ENCODE peak calls at places on chromosomes 7 and 10, in six cellular contexts. P is SK-N-SH, M is GM23248, E is neural progenitor cell, G is GM23338, Y is MM.1S. U is an unnamed sample.

GRCh38 chr10:34666008-34666700 is 148.9 kb downstream of the PARD3 start:
- DNase-seq in M (peak; percentile 96), G (peak; percentile 65), E (peak; percentile 62), Y (peak; percentile 85), P (peak; percentile 30), U (peak; percentile 84)

GRCh38 chr7:140923358-140924006 is 1.2 kb downstream of the BRAF start:
- DNase-seq in E (peak; percentile 35), G (peak; percentile 27), Y (no peak), P (peak; percentile 42), M (peak; percentile 53), U (peak; percentile 17)

GRCh38 chr10:52903397-52903938 is 130.9 kb upstream of the MBL2 start:
- DNase-seq in Y (no peak), G (peak; percentile 64), M (no peak), E (peak; percentile 30), P (no peak), U (no peak)

GRCh38 chr10:129466703-129467345 is at the start of gene MGMT:
- DNase-seq in P (peak; percentile 99), E (peak; percentile 96), G (peak; percentile 97), Y (peak; percentile 82), M (peak; percentile 94), U (peak; percentile 47)

GRCh38 chr7:45188736-45189135 is 31.1 kb downstream of the RAMP3 start:
- DNase-seq in Y (no peak), E (no peak), P (no peak), M (no peak), G (no peak), U (no peak)

GRCh38 chr10:8060010-8060703 is 5.7 kb downstream of the GATA3 start:
- DNase-seq in M (peak; percentile 27), G (peak; percentile 45), P (no peak), E (peak; percentile 76), Y (peak; percentile 71), U (no peak)

GRCh38 chr10:70362357-70362756 is 20.1 kb downstream of the LRRC20 start:
- DNase-seq in P (no peak), G (no peak), Y (no peak), E (no peak), M (no peak), U (no peak)

GRCh38 chr7:70317356-70317755 is 719.1 kb downstream of the AUTS2 start:
- DNase-seq in M (peak; percentile 39), P (no peak), G (no peak), Y (no peak), E (no peak), U (no peak)

GRCh38 chr7:129438281-129438838 is 4.1 kb downstream of the STRIP2 start:
- DNase-seq in G (no peak), E (no peak), P (no peak), Y (no peak), M (no peak), U (no peak)

GRCh38 chr10:44426247-44427034 is 41.5 kb upstream of the CXCL12 start:
- DNase-seq in G (no peak), P (no peak), E (no peak), M (no peak), Y (no peak), U (no peak)

GRCh38 chr7:144812379-144813283 is 23.2 kb downstream of the TPK1 start:
- DNase-seq in E (no peak), P (no peak), M (no peak), G (no peak), Y (peak; percentile 79), U (peak; percentile 3)

GRCh38 chr7:90552521-90552920 is 43.6 kb upstream of the CDK14 start:
- DNase-seq in Y (no peak), E (no peak), M (peak; percentile 38), P (no peak), G (no peak), U (no peak)

GRCh38 chr7:140454657-140455015 is 24.7 kb downstream of the MKRN1 start:
- DNase-seq in M (no peak), P (no peak), G (no peak), Y (no peak), E (no peak), U (no peak)

GRCh38 chr7:155954550-155955366 is 142.5 kb upstream of the SHH start:
- DNase-seq in Y (no peak), G (no peak), M (no peak), E (no peak), P (no peak), U (no peak)

GRCh38 chr7:41709621-41710020 is 6.7 kb upstream of the INHBA start:
- DNase-seq in P (no peak), Y (no peak), G (no peak), M (peak; percentile 99), E (no peak), U (no peak)

GRCh38 chr7:73738612-73739386 is at the start of gene ABHD11:
- DNase-seq in G (peak; percentile 97), P (peak; percentile 100), M (peak; percentile 99), E (peak; percentile 97), Y (peak; percentile 98), U (peak; percentile 89)

GRCh38 chr10:126630225-126630624 is 40.3 kb downstream of the C10orf90 start:
- DNase-seq in P (no peak), G (no peak), E (no peak), Y (no peak), M (no peak), U (no peak)

GRCh38 chr7:29091722-29092121 is 54.6 kb downstream of the CPVL start:
- DNase-seq in G (peak; percentile 38), Y (peak; percentile 65), P (no peak), E (peak; percentile 11), M (peak; percentile 37), U (no peak)

GRCh38 chr10:47024399-47025252 is 113.4 kb downstream of the PTPN20 start:
- DNase-seq in P (peak; percentile 83), E (peak; percentile 82), Y (peak; percentile 71), G (peak; percentile 82), M (peak; percentile 61), U (peak; percentile 81)

GRCh38 chr10:3774814-3775670 is 10.0 kb downstream of the KLF6 start:
- DNase-seq in G (no peak), E (no peak), P (no peak), M (peak; percentile 96), Y (no peak), U (no peak)

GRCh38 chr10:102948163-102948562 is 30.1 kb downstream of the CNNM2 start:
- DNase-seq in M (no peak), G (no peak), Y (no peak), E (no peak), P (no peak), U (no peak)

GRCh38 chr7:21934824-21935223 is 10.9 kb downstream of the CDCA7L start:
- DNase-seq in P (no peak), Y (no peak), M (no peak), G (no peak), E (no peak), U (no peak)

GRCh38 chr7:7791523-7791922 is 73.1 kb upstream of the RPA3 start:
- DNase-seq in G (no peak), Y (no peak), E (no peak), M (peak; percentile 19), P (no peak), U (no peak)

GRCh38 chr10:112986791-112987190 is 36.7 kb downstream of the TCF7L2 start:
- DNase-seq in Y (no peak), M (peak; percentile 70), P (no peak), G (no peak), E (no peak), U (no peak)

GRCh38 chr7:80637453-80637852 is 989 bp upstream of the CD36 start:
- DNase-seq in E (no peak), P (no peak), Y (no peak), G (no peak), M (no peak), U (no peak)

GRCh38 chr7:128915841-128916642 is 5.5 kb upstream of the KCP start:
- DNase-seq in G (peak; percentile 62), M (no peak), Y (no peak), E (no peak), P (peak; percentile 23), U (no peak)

GRCh38 chr7:46772740-46773139 is 809.2 kb downstream of the TNS3 start:
- DNase-seq in P (no peak), M (no peak), G (no peak), E (no peak), Y (no peak), U (no peak)

GRCh38 chr7:96313940-96314339 is 8.0 kb downstream of the SLC25A13 start:
- DNase-seq in G (no peak), Y (no peak), E (no peak), M (no peak), P (no peak), U (no peak)

GRCh38 chr10:103671561-103671960 is 178.1 kb downstream of the NEURL1 start:
- DNase-seq in E (no peak), G (no peak), Y (no peak), M (no peak), P (no peak), U (no peak)

GRCh38 chr10:5035356-5035755 is 31.7 kb upstream of the AKR1C2 start:
- DNase-seq in G (peak; percentile 10), P (no peak), M (no peak), Y (no peak), E (no peak), U (no peak)

GRCh38 chr10:95513008-95513589 is 48.1 kb downstream of the SORBS1 start:
- DNase-seq in P (no peak), G (no peak), Y (no peak), E (no peak), M (no peak), U (no peak)

GRCh38 chr7:2313450-2314208 is 612 bp downstream of the SNX8 start:
- DNase-seq in Y (no peak), G (no peak), M (peak; percentile 56), E (no peak), P (no peak), U (peak; percentile 42)
- H3K27ac ChIP-seq in Y (no peak overlapping the region), G (no peak overlapping the region), M (peak overlapping the region; percentile 25), E (no peak overlapping the region), P (peak overlapping the region; percentile 22), U (no peak overlapping the region)

DNA sequence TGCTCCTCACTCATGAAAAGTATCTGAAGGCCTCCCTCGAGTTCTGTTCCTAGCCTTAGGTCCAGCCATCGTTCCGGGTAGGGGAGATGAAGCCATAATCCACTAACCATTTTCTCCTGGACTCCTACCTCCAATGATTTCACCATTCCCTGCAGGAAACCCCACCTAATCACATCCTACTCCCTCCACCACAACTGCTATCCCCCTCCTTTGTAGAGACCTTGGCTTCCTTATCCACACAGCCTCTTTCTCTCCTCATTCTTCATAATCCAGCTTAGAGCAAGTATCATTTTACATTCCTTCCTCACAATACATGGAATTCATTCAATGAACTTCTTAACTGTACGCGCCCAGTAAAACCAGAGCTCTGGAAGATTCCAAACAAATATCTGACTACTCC is 18.7 kb downstream of the HNRNPF start:
- DNase-seq in P (no peak), Y (no peak), G (no peak), M (no peak), E (no peak), U (no peak)
- H3F3A ChIP-seq in P (peaks cover 40% of the 10 kb centered on the region), Y (peaks cover 80% of the 10 kb centered on the region), G (peaks cover 64% of the 10 kb centered on the region), M (peaks cover 51% of the 10 kb centered on the region), E (peaks cover 67% of the 10 kb centered on the region), U (peaks cover 98% of the 10 kb centered on the region)

GRCh38 chr7:92973964-92974363 is 137.6 kb upstream of the CDK6 start:
- DNase-seq in M (peak; percentile 42), G (no peak), E (no peak), Y (no peak), P (no peak), U (no peak)
- H3K27ac ChIP-seq in M (no peak overlapping the region), G (no peak overlapping the region), E (no peak overlapping the region), Y (no peak overlapping the region), P (peak overlapping the region; percentile 17), U (no peak overlapping the region)

DNA sequence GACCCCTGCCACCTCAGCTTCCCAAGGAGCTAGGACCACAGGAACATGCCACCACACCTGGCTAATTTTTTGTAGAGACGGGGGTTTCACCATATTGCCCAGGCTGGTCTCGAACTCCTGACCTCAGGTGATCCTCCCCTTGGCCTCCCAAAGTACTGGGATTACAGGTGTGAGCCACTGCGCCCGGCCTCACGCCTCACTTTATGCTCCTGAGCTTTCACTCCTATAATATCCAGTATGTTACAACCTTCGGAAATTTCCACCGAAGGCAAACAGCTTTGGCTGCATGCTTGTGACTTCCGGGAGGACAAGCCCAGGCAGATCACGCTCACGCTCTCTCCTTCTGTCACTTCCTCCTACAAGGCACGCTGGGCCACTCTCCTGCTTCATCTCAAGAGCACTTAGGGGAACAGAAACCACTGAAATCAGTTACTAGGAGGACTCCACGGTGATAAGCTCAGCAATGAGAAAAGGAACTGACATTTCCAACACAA is 4.4 kb upstream of the MAD1L1 start:
- DNase-seq in G (no peak), M (no peak), E (no peak), P (no peak), Y (no peak), U (no peak)
- H3F3A ChIP-seq in G (peaks cover 17% of the 10 kb centered on the region), M (peaks cover 22% of the 10 kb centered on the region), E (peaks cover 24% of the 10 kb centered on the region), P (peaks cover 30% of the 10 kb centered on the region), Y (peaks cover 15% of the 10 kb centered on the region), U (peaks cover 39% of the 10 kb centered on the region)

U was measured in PC-9.